ENCODE peak calls at places on chromosomes 4 and X, in six cellular contexts. B, J, L, N, Z and U are unnamed samples.

GRCh38 chr4:90184560-90184959 is 57.4 kb downstream of the CCSER1 start:
- DNase-seq in B (no peak), J (no peak), L (no peak), N (no peak), Z (no peak), U (no peak)

GRCh38 chr4:62474802-62475201 is 1274.7 kb downstream of the ADGRL3 start:
- DNase-seq in B (no peak), J (no peak), L (no peak), N (no peak), Z (no peak), U (no peak)

GRCh38 chr4:24792552-24792951 is 2.8 kb upstream of the SOD3 start:
- DNase-seq in B (no peak), J (no peak), L (no peak), N (no peak), Z (no peak), U (no peak)

GRCh38 chrX:30504309-30504708 is 73.3 kb downstream of the TASL start:
- DNase-seq in B (no peak), J (no peak), L (no peak), N (no peak), Z (no peak), U (no peak)

GRCh38 chr4:37837446-37837845 is 11.0 kb downstream of the PGM2 start:
- DNase-seq in B (no peak), J (no peak), L (no peak), N (peak), Z (no peak), U (no peak)

GRCh38 chr4:128310266-128310697 is 22.7 kb upstream of the PGRMC2 start:
- DNase-seq in B (no peak), J (no peak), L (no peak), N (no peak), Z (no peak), U (peak)

GRCh38 chr4:6884341-6884870 is 25.2 kb upstream of the TBC1D14 start:
- DNase-seq in B (no peak), J (no peak), L (no peak), N (no peak), Z (peak), U (no peak)

GRCh38 chrX:19174401-19175025 is 52.2 kb upstream of the ADGRG2 start:
- DNase-seq in B (no peak), J (no peak), L (no peak), N (peak), Z (peak), U (peak)

GRCh38 chr4:185592845-185593488 is 57.7 kb upstream of the PDLIM3 start:
- DNase-seq in B (no peak), J (no peak), L (no peak), N (no peak), Z (no peak), U (no peak)

GRCh38 chrX:150849996-150850720 is 48.3 kb downstream of the CD99L2 start:
- DNase-seq in B (no peak), J (no peak), L (no peak), N (no peak), Z (no peak), U (no peak)

GRCh38 chr4:8728536-8729407 is 136.2 kb downstream of the CPZ start:
- DNase-seq in B (no peak), J (no peak), L (no peak), N (no peak), Z (peak), U (no peak)

GRCh38 chr4:109576462-109576861 is 16.4 kb downstream of the MCUB start:
- DNase-seq in B (no peak), J (no peak), L (no peak), N (no peak), Z (no peak), U (no peak)

GRCh38 chr4:139619644-139620043 is 46.0 kb upstream of the MGST2 start:
- DNase-seq in B (no peak), J (no peak), L (no peak), N (no peak), Z (no peak), U (no peak)

GRCh38 chr4:159444668-159445067 is 341.8 kb downstream of the RAPGEF2 start:
- DNase-seq in B (no peak), J (no peak), L (no peak), N (peak), Z (no peak), U (no peak)

GRCh38 chr4:22720091-22720490 is 27.4 kb downstream of the GBA3 start:
- DNase-seq in B (no peak), J (no peak), L (no peak), N (no peak), Z (no peak), U (no peak)

GRCh38 chrX:3653111-3653510 is 60.3 kb downstream of the PRKX start:
- DNase-seq in B (no peak), J (no peak), L (no peak), N (no peak), Z (no peak), U (no peak)

GRCh38 chr4:87839309-87839946 is 6.7 kb downstream of the MEPE start:
- DNase-seq in B (peak), J (no peak), L (no peak), N (no peak), Z (peak), U (no peak)

GRCh38 chrX:19789376-19789775 is 98.0 kb downstream of the SH3KBP1 start:
- DNase-seq in B (no peak), J (no peak), L (no peak), N (no peak), Z (no peak), U (no peak)